ENCODE peak calls at places on chromosomes 2 and 18, in seven cellular contexts. One of them, this sample, is unnamed.

GRCh38 chr2:88755836-88756235 is 64.4 kb downstream of the RPIA start:
- DNase-seq in central memory CD4-positive, alpha-beta T cell: no peak
- DNase-seq in activated T-cell treated with anti-CD3 and anti-CD28 coated beads, Interleukin-2, amount 50 U/mL, for 72 hours: no peak
- DNase-seq in GM03348: no peak
- DNase-seq in NCI-H510A: no peak
- DNase-seq in frontal cortex: no peak
- DNase-seq in germinal center: no peak
- DNase-seq in this sample: no peak

GRCh38 chr2:51990684-51991083 is 958.8 kb upstream of the NRXN1 start:
- DNase-seq in central memory CD4-positive, alpha-beta T cell: no peak
- DNase-seq in activated T-cell treated with anti-CD3 and anti-CD28 coated beads, Interleukin-2, amount 50 U/mL, for 72 hours: no peak
- DNase-seq in GM03348: no peak
- DNase-seq in NCI-H510A: no peak
- DNase-seq in frontal cortex: no peak
- DNase-seq in germinal center: no peak
- DNase-seq in this sample: no peak

GRCh38 chr2:181774601-181775179 is 94.4 kb upstream of the NEUROD1 start:
- DNase-seq in central memory CD4-positive, alpha-beta T cell: no peak
- DNase-seq in activated T-cell treated with anti-CD3 and anti-CD28 coated beads, Interleukin-2, amount 50 U/mL, for 72 hours: no peak
- DNase-seq in GM03348: peak
- DNase-seq in NCI-H510A: no peak
- DNase-seq in frontal cortex: no peak
- DNase-seq in germinal center: no peak
- DNase-seq in this sample: no peak

GRCh38 chr2:121155502-121156056 is 129.4 kb downstream of the TFCP2L1 start:
- DNase-seq in central memory CD4-positive, alpha-beta T cell: no peak
- DNase-seq in activated T-cell treated with anti-CD3 and anti-CD28 coated beads, Interleukin-2, amount 50 U/mL, for 72 hours: no peak
- DNase-seq in GM03348: no peak
- DNase-seq in NCI-H510A: peak
- DNase-seq in frontal cortex: no peak
- DNase-seq in germinal center: no peak
- DNase-seq in this sample: no peak

GRCh38 chr2:132582360-132582759 is 87.6 kb downstream of the LYPD1 start:
- DNase-seq in central memory CD4-positive, alpha-beta T cell: no peak
- DNase-seq in activated T-cell treated with anti-CD3 and anti-CD28 coated beads, Interleukin-2, amount 50 U/mL, for 72 hours: no peak
- DNase-seq in GM03348: no peak
- DNase-seq in NCI-H510A: peak
- DNase-seq in frontal cortex: no peak
- DNase-seq in germinal center: no peak
- DNase-seq in this sample: no peak

GRCh38 chr2:8408560-8409460 is 273.0 kb upstream of the ID2 start:
- DNase-seq in central memory CD4-positive, alpha-beta T cell: peak
- DNase-seq in activated T-cell treated with anti-CD3 and anti-CD28 coated beads, Interleukin-2, amount 50 U/mL, for 72 hours: peak
- DNase-seq in GM03348: no peak
- DNase-seq in NCI-H510A: no peak
- DNase-seq in frontal cortex: no peak
- DNase-seq in germinal center: no peak
- DNase-seq in this sample: peak

GRCh38 chr2:31108887-31109286 is 29.4 kb downstream of the GALNT14 start:
- DNase-seq in central memory CD4-positive, alpha-beta T cell: no peak
- DNase-seq in activated T-cell treated with anti-CD3 and anti-CD28 coated beads, Interleukin-2, amount 50 U/mL, for 72 hours: no peak
- DNase-seq in GM03348: no peak
- DNase-seq in NCI-H510A: no peak
- DNase-seq in frontal cortex: no peak
- DNase-seq in germinal center: no peak
- DNase-seq in this sample: no peak

GRCh38 chr2:128445533-128445900 is 126.8 kb upstream of the HS6ST1 start:
- DNase-seq in central memory CD4-positive, alpha-beta T cell: no peak
- DNase-seq in activated T-cell treated with anti-CD3 and anti-CD28 coated beads, Interleukin-2, amount 50 U/mL, for 72 hours: no peak
- DNase-seq in GM03348: no peak
- DNase-seq in NCI-H510A: no peak
- DNase-seq in frontal cortex: no peak
- DNase-seq in germinal center: no peak
- DNase-seq in this sample: no peak

GRCh38 chr2:170157025-170157684 is 20.8 kb upstream of the MYO3B start:
- DNase-seq in central memory CD4-positive, alpha-beta T cell: no peak
- DNase-seq in activated T-cell treated with anti-CD3 and anti-CD28 coated beads, Interleukin-2, amount 50 U/mL, for 72 hours: no peak
- DNase-seq in GM03348: no peak
- DNase-seq in NCI-H510A: no peak
- DNase-seq in frontal cortex: no peak
- DNase-seq in germinal center: no peak
- DNase-seq in this sample: no peak

GRCh38 chr18:58241877-58242276 is 197.9 kb downstream of the NEDD4L start:
- DNase-seq in central memory CD4-positive, alpha-beta T cell: no peak
- DNase-seq in activated T-cell treated with anti-CD3 and anti-CD28 coated beads, Interleukin-2, amount 50 U/mL, for 72 hours: no peak
- DNase-seq in GM03348: peak
- DNase-seq in NCI-H510A: peak
- DNase-seq in frontal cortex: no peak
- DNase-seq in germinal center: no peak
- DNase-seq in this sample: no peak

GRCh38 chr2:80778704-80779103 is 474.2 kb upstream of the LRRTM1 start:
- DNase-seq in central memory CD4-positive, alpha-beta T cell: no peak
- DNase-seq in activated T-cell treated with anti-CD3 and anti-CD28 coated beads, Interleukin-2, amount 50 U/mL, for 72 hours: no peak
- DNase-seq in GM03348: no peak
- DNase-seq in NCI-H510A: no peak
- DNase-seq in frontal cortex: no peak
- DNase-seq in germinal center: no peak
- DNase-seq in this sample: no peak

GRCh38 chr2:108297436-108298141 is 8.9 kb downstream of the SULT1C2 start:
- DNase-seq in central memory CD4-positive, alpha-beta T cell: no peak
- DNase-seq in activated T-cell treated with anti-CD3 and anti-CD28 coated beads, Interleukin-2, amount 50 U/mL, for 72 hours: no peak
- DNase-seq in GM03348: peak
- DNase-seq in NCI-H510A: no peak
- DNase-seq in frontal cortex: no peak
- DNase-seq in germinal center: no peak
- DNase-seq in this sample: no peak

GRCh38 chr18:79798346-79798998 is 734 bp downstream of the KCNG2 start:
- DNase-seq in central memory CD4-positive, alpha-beta T cell: no peak
- DNase-seq in activated T-cell treated with anti-CD3 and anti-CD28 coated beads, Interleukin-2, amount 50 U/mL, for 72 hours: no peak
- DNase-seq in GM03348: no peak
- DNase-seq in NCI-H510A: no peak
- DNase-seq in frontal cortex: no peak
- DNase-seq in germinal center: no peak
- DNase-seq in this sample: no peak

GRCh38 chr2:26184555-26185303 is 11.8 kb downstream of the GAREM2 start:
- DNase-seq in central memory CD4-positive, alpha-beta T cell: peak
- DNase-seq in activated T-cell treated with anti-CD3 and anti-CD28 coated beads, Interleukin-2, amount 50 U/mL, for 72 hours: peak
- DNase-seq in GM03348: peak
- DNase-seq in NCI-H510A: no peak
- DNase-seq in frontal cortex: peak
- DNase-seq in germinal center: peak
- DNase-seq in this sample: peak

GRCh38 chr18:35162995-35163394 is 77.8 kb upstream of the ZNF397 start:
- DNase-seq in central memory CD4-positive, alpha-beta T cell: no peak
- DNase-seq in activated T-cell treated with anti-CD3 and anti-CD28 coated beads, Interleukin-2, amount 50 U/mL, for 72 hours: no peak
- DNase-seq in GM03348: no peak
- DNase-seq in NCI-H510A: no peak
- DNase-seq in frontal cortex: no peak
- DNase-seq in germinal center: no peak
- DNase-seq in this sample: no peak

GRCh38 chr2:203918264-203918663 is 18.3 kb upstream of the ICOS start:
- DNase-seq in central memory CD4-positive, alpha-beta T cell: no peak
- DNase-seq in activated T-cell treated with anti-CD3 and anti-CD28 coated beads, Interleukin-2, amount 50 U/mL, for 72 hours: no peak
- DNase-seq in GM03348: no peak
- DNase-seq in NCI-H510A: no peak
- DNase-seq in frontal cortex: no peak
- DNase-seq in germinal center: no peak
- DNase-seq in this sample: no peak

GRCh38 chr2:27681844-27682243 is 18.2 kb downstream of the SLC4A1AP start:
- DNase-seq in central memory CD4-positive, alpha-beta T cell: no peak
- DNase-seq in activated T-cell treated with anti-CD3 and anti-CD28 coated beads, Interleukin-2, amount 50 U/mL, for 72 hours: no peak
- DNase-seq in GM03348: peak
- DNase-seq in NCI-H510A: no peak
- DNase-seq in frontal cortex: no peak
- DNase-seq in germinal center: no peak
- DNase-seq in this sample: no peak

GRCh38 chr2:185876234-185876633 is 137.6 kb downstream of the FSIP2 start:
- DNase-seq in central memory CD4-positive, alpha-beta T cell: no peak
- DNase-seq in activated T-cell treated with anti-CD3 and anti-CD28 coated beads, Interleukin-2, amount 50 U/mL, for 72 hours: no peak
- DNase-seq in GM03348: no peak
- DNase-seq in NCI-H510A: no peak
- DNase-seq in frontal cortex: no peak
- DNase-seq in germinal center: no peak
- DNase-seq in this sample: no peak

GRCh38 chr2:174510583-174511189 is 23.9 kb upstream of the GPR155 start:
- DNase-seq in central memory CD4-positive, alpha-beta T cell: no peak
- DNase-seq in activated T-cell treated with anti-CD3 and anti-CD28 coated beads, Interleukin-2, amount 50 U/mL, for 72 hours: no peak
- DNase-seq in GM03348: no peak
- DNase-seq in NCI-H510A: no peak
- DNase-seq in frontal cortex: no peak
- DNase-seq in germinal center: no peak
- DNase-seq in this sample: no peak

GRCh38 chr2:224027070-224027469 is 12.0 kb downstream of the SERPINE2 start:
- DNase-seq in central memory CD4-positive, alpha-beta T cell: no peak
- DNase-seq in activated T-cell treated with anti-CD3 and anti-CD28 coated beads, Interleukin-2, amount 50 U/mL, for 72 hours: no peak
- DNase-seq in GM03348: no peak
- DNase-seq in NCI-H510A: no peak
- DNase-seq in frontal cortex: no peak
- DNase-seq in germinal center: no peak
- DNase-seq in this sample: no peak

GRCh38 chr18:45589559-45590041 is 25.7 kb upstream of the SLC14A2 start:
- DNase-seq in central memory CD4-positive, alpha-beta T cell: no peak
- DNase-seq in activated T-cell treated with anti-CD3 and anti-CD28 coated beads, Interleukin-2, amount 50 U/mL, for 72 hours: no peak
- DNase-seq in GM03348: peak
- DNase-seq in NCI-H510A: no peak
- DNase-seq in frontal cortex: peak
- DNase-seq in germinal center: no peak
- DNase-seq in this sample: no peak

GRCh38 chr2:61210332-61210981 is 48.5 kb downstream of the C2orf74 start:
- DNase-seq in central memory CD4-positive, alpha-beta T cell: no peak
- DNase-seq in activated T-cell treated with anti-CD3 and anti-CD28 coated beads, Interleukin-2, amount 50 U/mL, for 72 hours: no peak
- DNase-seq in GM03348: peak
- DNase-seq in NCI-H510A: no peak
- DNase-seq in frontal cortex: no peak
- DNase-seq in germinal center: no peak
- DNase-seq in this sample: no peak

GRCh38 chr2:171432969-171433762 is 624 bp downstream of the METTL8 start:
- DNase-seq in central memory CD4-positive, alpha-beta T cell: peak
- DNase-seq in activated T-cell treated with anti-CD3 and anti-CD28 coated beads, Interleukin-2, amount 50 U/mL, for 72 hours: peak
- DNase-seq in GM03348: peak
- DNase-seq in NCI-H510A: peak
- DNase-seq in frontal cortex: no peak
- DNase-seq in germinal center: peak
- DNase-seq in this sample: peak

GRCh38 chr2:132941296-132942020 is 271.5 kb upstream of the LYPD1 start:
- DNase-seq in central memory CD4-positive, alpha-beta T cell: no peak
- DNase-seq in activated T-cell treated with anti-CD3 and anti-CD28 coated beads, Interleukin-2, amount 50 U/mL, for 72 hours: no peak
- DNase-seq in GM03348: no peak
- DNase-seq in NCI-H510A: no peak
- DNase-seq in frontal cortex: no peak
- DNase-seq in germinal center: no peak
- DNase-seq in this sample: no peak

GRCh38 chr2:40421643-40422297 is 30.1 kb downstream of the SLC8A1 start:
- DNase-seq in central memory CD4-positive, alpha-beta T cell: no peak
- DNase-seq in activated T-cell treated with anti-CD3 and anti-CD28 coated beads, Interleukin-2, amount 50 U/mL, for 72 hours: no peak
- DNase-seq in GM03348: no peak
- DNase-seq in NCI-H510A: no peak
- DNase-seq in frontal cortex: no peak
- DNase-seq in germinal center: no peak
- DNase-seq in this sample: no peak

GRCh38 chr2:222255090-222255489 is 43.7 kb downstream of the PAX3 start:
- DNase-seq in central memory CD4-positive, alpha-beta T cell: no peak
- DNase-seq in activated T-cell treated with anti-CD3 and anti-CD28 coated beads, Interleukin-2, amount 50 U/mL, for 72 hours: no peak
- DNase-seq in GM03348: no peak
- DNase-seq in NCI-H510A: no peak
- DNase-seq in frontal cortex: no peak
- DNase-seq in germinal center: no peak
- DNase-seq in this sample: no peak

GRCh38 chr18:48957136-48957535 is 6.4 kb upstream of the SMAD7 start:
- DNase-seq in central memory CD4-positive, alpha-beta T cell: no peak
- DNase-seq in activated T-cell treated with anti-CD3 and anti-CD28 coated beads, Interleukin-2, amount 50 U/mL, for 72 hours: no peak
- DNase-seq in GM03348: no peak
- DNase-seq in NCI-H510A: no peak
- DNase-seq in frontal cortex: no peak
- DNase-seq in germinal center: no peak
- DNase-seq in this sample: no peak

GRCh38 chr18:41731887-41732286 is 223.1 kb upstream of the PIK3C3 start:
- DNase-seq in central memory CD4-positive, alpha-beta T cell: no peak
- DNase-seq in activated T-cell treated with anti-CD3 and anti-CD28 coated beads, Interleukin-2, amount 50 U/mL, for 72 hours: no peak
- DNase-seq in GM03348: no peak
- DNase-seq in NCI-H510A: no peak
- DNase-seq in frontal cortex: no peak
- DNase-seq in germinal center: no peak
- DNase-seq in this sample: no peak

GRCh38 chr2:128622916-128623620 is 304.4 kb upstream of the HS6ST1 start:
- DNase-seq in central memory CD4-positive, alpha-beta T cell: no peak
- DNase-seq in activated T-cell treated with anti-CD3 and anti-CD28 coated beads, Interleukin-2, amount 50 U/mL, for 72 hours: no peak
- DNase-seq in GM03348: no peak
- DNase-seq in NCI-H510A: no peak
- DNase-seq in frontal cortex: no peak
- DNase-seq in germinal center: no peak
- DNase-seq in this sample: no peak

GRCh38 chr2:9463698-9464034 is 10.7 kb upstream of the IAH1 start:
- DNase-seq in central memory CD4-positive, alpha-beta T cell: no peak
- DNase-seq in activated T-cell treated with anti-CD3 and anti-CD28 coated beads, Interleukin-2, amount 50 U/mL, for 72 hours: peak
- DNase-seq in GM03348: no peak
- DNase-seq in NCI-H510A: no peak
- DNase-seq in frontal cortex: no peak
- DNase-seq in germinal center: no peak
- DNase-seq in this sample: no peak

GRCh38 chr2:60565472-60565871 is 12.0 kb upstream of the BCL11A start:
- DNase-seq in central memory CD4-positive, alpha-beta T cell: no peak
- DNase-seq in activated T-cell treated with anti-CD3 and anti-CD28 coated beads, Interleukin-2, amount 50 U/mL, for 72 hours: no peak
- DNase-seq in GM03348: no peak
- DNase-seq in NCI-H510A: no peak
- DNase-seq in frontal cortex: no peak
- DNase-seq in germinal center: peak
- DNase-seq in this sample: no peak

GRCh38 chr2:105888625-105889024 is 143.9 kb downstream of the NCK2 start:
- DNase-seq in central memory CD4-positive, alpha-beta T cell: no peak
- DNase-seq in activated T-cell treated with anti-CD3 and anti-CD28 coated beads, Interleukin-2, amount 50 U/mL, for 72 hours: no peak
- DNase-seq in GM03348: no peak
- DNase-seq in NCI-H510A: no peak
- DNase-seq in frontal cortex: no peak
- DNase-seq in germinal center: no peak
- DNase-seq in this sample: peak

GRCh38 chr2:190318514-190318913 is 1.1 kb downstream of the HIBCH start:
- DNase-seq in central memory CD4-positive, alpha-beta T cell: no peak
- DNase-seq in activated T-cell treated with anti-CD3 and anti-CD28 coated beads, Interleukin-2, amount 50 U/mL, for 72 hours: no peak
- DNase-seq in GM03348: no peak
- DNase-seq in NCI-H510A: no peak
- DNase-seq in frontal cortex: no peak
- DNase-seq in germinal center: no peak
- DNase-seq in this sample: no peak